ENCODE peak calls at places on chromosomes 1 and 21, in eight cellular contexts. K is astrocyte of the spinal cord, L is B cell, E is kidney, W is tibial nerve, H is fibroblast of mammary gland, P is AG04449, D is uterus. O is an unnamed sample.

GRCh38 chr1:90220941-90221693 is 226.2 kb downstream of the ZNF326 start:
- DNase-seq in K (no peak), L (no peak), E (no peak), W (no peak), H (no peak), P (no peak), D (no peak), O (no peak)

GRCh38 chr1:18633428-18634155 is 2.9 kb downstream of the PAX7 start:
- DNase-seq in K (no peak), L (no peak), E (no peak), W (no peak), H (no peak), P (no peak), D (no peak), O (no peak)

GRCh38 chr1:231493421-231494185 is 34.9 kb upstream of the TSNAX start:
- DNase-seq in K (peak), L (no peak), E (no peak), W (no peak), H (peak), P (no peak), D (no peak), O (no peak)

GRCh38 chr1:6811587-6811986 is 26.3 kb downstream of the CAMTA1 start:
- DNase-seq in K (no peak), L (no peak), E (peak), W (no peak), H (no peak), P (no peak), D (no peak), O (no peak)

GRCh38 chr1:239250353-239251035 is 135.9 kb upstream of the CHRM3 start:
- DNase-seq in K (no peak), L (no peak), E (no peak), W (no peak), H (no peak), P (no peak), D (no peak), O (no peak)

GRCh38 chr21:14846619-14847018 is 218.2 kb downstream of the NRIP1 start:
- DNase-seq in K (no peak), L (no peak), E (no peak), W (no peak), H (no peak), P (no peak), D (no peak), O (no peak)

GRCh38 chr1:28104866-28105467 is 16.6 kb upstream of the EYA3 start:
- DNase-seq in K (peak), L (no peak), E (no peak), W (no peak), H (peak), P (no peak), D (no peak), O (peak)

GRCh38 chr21:31335957-31336738 is 7.9 kb downstream of the TIAM1 start:
- DNase-seq in K (peak), L (no peak), E (no peak), W (no peak), H (peak), P (peak), D (no peak), O (no peak)

GRCh38 chr1:172724746-172725613 is 66.1 kb downstream of the FASLG start:
- DNase-seq in K (no peak), L (peak), E (no peak), W (no peak), H (no peak), P (no peak), D (no peak), O (no peak)

GRCh38 chr1:198357937-198358336 is 182.5 kb downstream of the ATP6V1G3 start:
- DNase-seq in K (no peak), L (no peak), E (no peak), W (no peak), H (no peak), P (no peak), D (no peak), O (no peak)

GRCh38 chr1:107862064-107862463 is 102.9 kb downstream of the VAV3 start:
- DNase-seq in K (no peak), L (no peak), E (no peak), W (no peak), H (no peak), P (no peak), D (no peak), O (no peak)

GRCh38 chr1:35660581-35661473 is 19.5 kb upstream of the PSMB2 start:
- DNase-seq in K (peak), L (no peak), E (no peak), W (no peak), H (peak), P (no peak), D (no peak), O (peak)

GRCh38 chr1:226981838-226982237 is 41.7 kb downstream of the COQ8A start:
- DNase-seq in K (no peak), L (no peak), E (peak), W (no peak), H (no peak), P (no peak), D (no peak), O (no peak)

GRCh38 chr1:6503884-6504602 is 12.6 kb upstream of the PLEKHG5 start:
- DNase-seq in K (no peak), L (no peak), E (peak), W (no peak), H (no peak), P (no peak), D (no peak), O (no peak)

GRCh38 chr1:61851849-61852692 is 109.8 kb downstream of the PATJ start:
- DNase-seq in K (peak), L (peak), E (no peak), W (no peak), H (peak), P (peak), D (no peak), O (no peak)

GRCh38 chr1:226643167-226643566 is 94.6 kb downstream of the STUM start:
- DNase-seq in K (peak), L (peak), E (peak), W (no peak), H (peak), P (no peak), D (peak), O (no peak)

DNA sequence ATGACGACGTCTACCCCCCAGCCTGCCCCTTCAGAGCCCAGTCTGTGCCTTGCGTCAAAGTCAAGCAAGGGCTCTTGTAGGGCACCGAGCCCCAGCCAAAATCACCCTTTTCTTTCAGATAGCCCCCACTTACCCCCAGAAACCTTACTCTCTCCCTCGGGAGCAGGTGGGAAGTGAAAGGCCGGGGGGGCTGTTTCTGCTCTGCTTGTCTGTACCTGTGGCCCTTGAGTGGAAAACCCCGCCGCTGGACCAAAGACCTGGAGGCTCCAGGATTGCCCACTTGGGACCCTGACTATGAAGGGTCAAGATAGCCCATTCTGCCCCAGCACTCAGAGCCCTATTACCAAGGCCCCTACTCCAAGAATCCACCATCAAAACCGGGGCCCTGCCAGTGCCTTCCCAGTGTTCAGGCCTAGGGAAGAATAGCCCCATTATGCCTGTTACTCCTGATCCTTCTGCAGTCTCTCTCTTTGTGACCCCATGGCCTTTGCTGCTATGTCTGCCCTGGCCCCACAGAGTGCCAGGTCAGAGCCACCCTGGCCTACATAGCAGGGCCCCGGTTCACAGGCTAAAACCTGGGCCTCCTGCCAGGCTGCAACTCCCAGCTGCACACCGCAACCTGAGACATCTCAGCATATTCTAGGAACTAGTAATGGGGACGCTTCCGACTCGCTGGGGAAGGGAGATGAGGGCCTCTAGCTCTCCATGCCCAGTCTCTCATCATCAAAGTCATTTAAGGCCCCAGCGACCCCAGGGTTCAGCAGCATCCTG is 22.2 kb upstream of the HPDL start:
- DNase-seq in K (no peak), L (no peak), E (peak), W (no peak), H (no peak), P (no peak), D (peak), O (no peak)
- TF ChIP-seq CTCF in K (no peak), L (no peak), E (no peak), W (no peak), H (no peak), P (no peak), D (no peak), O (no peak)

DNA sequence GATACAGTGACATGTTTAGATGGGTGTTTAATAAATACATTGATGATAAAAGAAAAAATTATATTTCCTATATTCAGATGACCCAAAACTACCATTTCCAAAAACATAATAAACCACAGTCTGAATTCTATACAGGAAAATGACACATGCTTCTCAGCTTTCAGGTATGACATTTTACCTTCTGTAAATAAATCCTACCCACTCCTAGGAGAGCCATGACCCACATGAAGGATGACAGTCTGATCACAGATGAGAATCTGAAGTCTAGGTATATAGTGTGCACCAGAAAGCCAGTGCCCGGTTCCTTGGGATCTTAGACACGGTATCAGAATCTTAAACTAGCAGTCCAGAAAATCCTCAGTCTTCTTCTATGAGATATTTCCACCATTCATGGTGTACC is 3.7 kb upstream of the GJA9 start:
- DNase-seq in K (no peak), L (no peak), E (no peak), W (no peak), H (no peak), P (no peak), D (no peak), O (no peak)
- TF ChIP-seq CTCF in K (no peak), L (no peak), E (no peak), W (no peak), H (no peak), P (no peak), D (no peak), O (no peak)

GRCh38 chr1:200075938-200076546 is 48.5 kb downstream of the NR5A2 start:
- DNase-seq in K (peak), L (no peak), E (no peak), W (no peak), H (peak), P (peak), D (peak), O (no peak)

GRCh38 chr1:200081982-200082272 is 54.4 kb downstream of the NR5A2 start:
- DNase-seq in K (no peak), L (no peak), E (no peak), W (no peak), H (no peak), P (no peak), D (no peak), O (no peak)

GRCh38 chr1:200082329-200082728 is 54.8 kb downstream of the NR5A2 start:
- DNase-seq in K (no peak), L (no peak), E (no peak), W (no peak), H (peak), P (no peak), D (no peak), O (no peak)

GRCh38 chr1:200081151-200081981 is 53.9 kb downstream of the NR5A2 start:
- DNase-seq in K (peak), L (no peak), E (no peak), W (no peak), H (no peak), P (no peak), D (no peak), O (no peak)

DNA sequence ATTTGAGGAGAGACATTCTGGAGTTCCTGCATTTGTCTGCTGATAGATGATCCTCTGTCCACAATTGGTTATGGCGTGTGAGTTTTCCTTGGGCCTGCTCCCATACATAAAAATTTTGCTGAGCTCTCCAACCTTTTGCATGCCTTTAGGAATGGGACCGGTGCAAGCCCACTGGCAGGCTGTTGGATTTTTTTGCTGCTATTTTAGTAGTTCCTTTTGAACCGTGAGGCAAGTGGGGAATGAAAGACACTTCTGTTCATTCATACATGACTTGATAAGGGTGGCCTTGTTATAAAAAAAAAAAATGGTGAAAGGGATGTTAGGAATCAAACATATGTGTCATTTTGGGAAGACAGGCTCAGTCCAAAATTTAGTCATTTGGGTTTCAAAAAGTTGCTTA is 52.1 kb downstream of the NR5A2 start:
- DNase-seq in K (no peak), L (no peak), E (no peak), W (no peak), H (no peak), P (no peak), D (no peak), O (no peak)
- TF ChIP-seq CTCF in K (no peak), L (no peak), E (no peak), W (no peak), H (no peak), P (no peak), D (no peak), O (no peak)

GRCh38 chr21:42075686-42076471 is 4.8 kb downstream of the UMODL1 start:
- DNase-seq in K (no peak), L (no peak), E (peak), W (no peak), H (no peak), P (no peak), D (no peak), O (no peak)

GRCh38 chr21:42068592-42068991 is 2.5 kb upstream of the UMODL1 start:
- DNase-seq in K (no peak), L (no peak), E (peak), W (no peak), H (no peak), P (no peak), D (no peak), O (no peak)

GRCh38 chr21:42071146-42071737 is at the start of gene UMODL1:
- DNase-seq in K (no peak), L (no peak), E (peak), W (no peak), H (no peak), P (no peak), D (no peak), O (no peak)

GRCh38 chr21:42069327-42069726 is 1.8 kb upstream of the UMODL1 start:
- DNase-seq in K (no peak), L (no peak), E (no peak), W (no peak), H (no peak), P (no peak), D (no peak), O (no peak)

GRCh38 chr21:42073140-42074099 is 2.3 kb downstream of the UMODL1 start:
- DNase-seq in K (no peak), L (no peak), E (peak), W (no peak), H (no peak), P (no peak), D (no peak), O (no peak)
- TF ChIP-seq CTCF in K (no peak), L (no peak), E (no peak), W (no peak), H (no peak), P (no peak), D (no peak), O (no peak)

GRCh38 chr1:168991667-168992475 is 114.6 kb upstream of the ATP1B1 start:
- DNase-seq in K (no peak), L (no peak), E (no peak), W (no peak), H (no peak), P (no peak), D (no peak), O (no peak)

GRCh38 chr1:168989985-168990384 is 116.5 kb upstream of the ATP1B1 start:
- DNase-seq in K (no peak), L (no peak), E (no peak), W (no peak), H (no peak), P (no peak), D (no peak), O (no peak)

GRCh38 chr1:168987923-168988322 is 118.6 kb upstream of the ATP1B1 start:
- DNase-seq in K (no peak), L (no peak), E (no peak), W (no peak), H (no peak), P (no peak), D (no peak), O (no peak)

DNA sequence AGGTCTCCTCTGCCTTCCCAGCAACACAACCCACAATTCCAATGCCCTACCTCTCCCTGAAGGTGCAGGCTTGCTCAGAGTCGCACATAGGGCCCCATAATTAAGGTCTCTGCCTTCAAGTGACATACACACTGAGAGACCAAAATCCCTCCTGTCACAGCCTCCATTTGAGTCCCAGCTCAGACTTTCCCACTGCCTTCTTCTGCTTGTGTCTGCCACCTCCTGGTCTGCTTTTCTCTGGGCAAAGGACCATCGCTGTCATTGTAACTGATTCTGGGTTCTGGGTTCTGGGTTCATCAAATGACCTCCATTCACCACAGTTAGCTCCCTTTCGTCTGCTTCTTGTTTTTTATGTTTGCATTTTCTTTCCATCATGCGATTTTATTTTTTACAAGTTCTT is 119.2 kb upstream of the ATP1B1 start:
- DNase-seq in K (no peak), L (no peak), E (no peak), W (no peak), H (no peak), P (no peak), D (no peak), O (no peak)
- TF ChIP-seq CTCF in K (no peak), L (no peak), E (no peak), W (no peak), H (no peak), P (no peak), D (no peak), O (no peak)

DNA sequence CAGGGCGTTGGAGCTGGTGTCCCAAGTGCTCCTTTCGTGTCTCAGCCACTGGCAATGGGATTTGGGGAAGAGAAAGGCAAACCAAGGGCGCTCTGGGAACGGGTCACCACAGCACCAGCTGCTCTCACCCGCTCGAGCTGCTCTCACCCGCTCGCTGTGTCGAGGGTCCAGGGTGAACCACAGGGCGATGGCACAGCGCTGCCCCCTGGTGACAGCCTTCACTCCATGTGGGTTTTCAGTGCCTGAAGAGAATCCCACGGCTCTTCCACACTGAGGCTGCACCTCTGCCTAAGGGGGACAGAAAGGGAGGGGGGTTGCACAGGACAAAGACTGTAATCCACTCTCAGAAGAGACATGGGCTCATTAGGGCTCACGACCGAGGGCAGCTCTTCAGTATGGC is 7.1 kb upstream of the CLDN19 start:
- DNase-seq in K (no peak), L (peak), E (no peak), W (peak), H (peak), P (no peak), D (no peak), O (peak)
- TF ChIP-seq CTCF in K (peak), L (peak), E (peak), W (peak), H (peak), P (peak), D (peak), O (peak)

GRCh38 chr1:217311766-217312165 is 319.1 kb downstream of the GPATCH2 start:
- DNase-seq in K (no peak), L (no peak), E (no peak), W (no peak), H (peak), P (no peak), D (no peak), O (no peak)
- TF ChIP-seq CTCF in K (peak), L (no peak), E (no peak), W (no peak), H (peak), P (no peak), D (no peak), O (no peak)

DNA sequence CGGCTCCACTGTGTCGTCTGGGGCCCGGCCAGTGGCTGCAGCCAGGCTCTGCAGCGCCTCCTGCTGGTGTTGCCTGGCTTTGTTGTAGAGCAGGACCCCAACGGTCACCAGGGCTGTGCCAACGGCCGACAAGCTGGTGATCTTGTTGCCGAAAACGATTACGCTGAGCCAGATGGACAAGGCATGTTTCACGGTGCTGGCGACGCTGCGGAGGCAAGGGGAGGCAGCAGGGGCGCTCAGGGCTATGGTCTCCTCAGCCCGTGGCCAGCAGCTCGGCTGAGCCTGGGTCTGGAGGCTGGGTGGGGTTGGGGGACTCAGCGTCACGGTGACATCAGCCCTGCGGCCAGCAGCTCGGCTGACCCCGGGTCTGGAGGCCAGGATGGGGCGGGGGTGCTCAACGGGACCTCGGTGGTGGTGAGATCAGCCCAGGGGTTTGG is 7.0 kb upstream of the CDK11B start:
- DNase-seq in K (no peak), L (peak), E (peak), W (no peak), H (no peak), P (no peak), D (no peak), O (no peak)
- TF ChIP-seq CTCF in K (peak), L (peak), E (no peak), W (no peak), H (peak), P (peak), D (no peak), O (peak)

DNA sequence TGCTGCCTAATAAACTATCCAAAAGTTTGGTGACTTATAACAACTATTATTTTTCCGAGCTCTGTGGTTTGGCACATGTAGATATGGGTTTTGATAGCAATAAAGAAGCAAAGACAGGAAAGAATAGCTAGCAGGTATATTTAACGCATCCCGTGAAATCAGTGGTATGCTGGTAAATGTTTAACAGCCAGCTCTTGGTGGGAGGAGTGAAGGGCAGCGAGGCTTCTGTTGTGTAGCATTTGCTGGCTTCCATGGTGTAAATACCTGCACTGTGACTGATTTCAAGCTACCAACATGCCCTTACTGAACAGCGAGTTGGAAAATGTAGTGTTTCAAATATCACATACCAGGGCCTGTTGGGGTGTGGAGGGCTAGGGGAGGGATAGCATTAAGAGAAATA is 291.0 kb downstream of the PRDM2 start:
- DNase-seq in K (no peak), L (no peak), E (no peak), W (no peak), H (no peak), P (no peak), D (no peak), O (no peak)
- TF ChIP-seq CTCF in K (no peak), L (no peak), E (no peak), W (no peak), H (no peak), P (no peak), D (no peak), O (no peak)

O was measured in mesothelial cell of epicardium.